ENCODE peak calls at places on chromosomes 7 and 10, in five cellular contexts. R, L, I, G and D are unnamed samples.
A peak's percentile ranks its signal among the peaks of the same experiment; 100 is the strongest.

GRCh38 chr7:134585897-134586296 is 37.0 kb downstream of the AKR1B15 start:
- DNase-seq in I (no peak), L (no peak), G (no peak), R (no peak), D (no peak)

GRCh38 chr7:135774284-135774683 is 25.7 kb upstream of the FAM180A start:
- DNase-seq in L (no peak), R (peak; percentile 87), I (no peak), G (no peak), D (peak; percentile 74)

GRCh38 chr7:44882899-44883298 is 2.4 kb downstream of the PURB start:
- DNase-seq in G (no peak), I (no peak), R (peak; percentile 26), L (no peak), D (no peak)

GRCh38 chr10:33900591-33900990 is 566.1 kb upstream of the NRP1 start:
- DNase-seq in I (no peak), L (no peak), G (no peak), R (peak; percentile 42), D (no peak)

GRCh38 chr7:91912500-91912899 is 28.2 kb upstream of the AKAP9 start:
- DNase-seq in G (no peak), L (no peak), I (no peak), R (peak; percentile 5), D (no peak)

GRCh38 chr7:124201768-124202349 is 169.0 kb upstream of the TMEM229A start:
- DNase-seq in G (no peak), I (no peak), R (peak; percentile 41), L (peak; percentile 67), D (peak; percentile 49)

GRCh38 chr7:4211261-4211660 is 470.8 kb upstream of the FOXK1 start:
- DNase-seq in I (no peak), L (no peak), G (no peak), R (no peak), D (no peak)

GRCh38 chr7:107933386-107934013 is 42.5 kb downstream of the DLD start:
- DNase-seq in R (no peak), L (no peak), G (no peak), I (no peak), D (peak; percentile 45)

GRCh38 chr7:100021297-100021696 is 5.9 kb downstream of the ZKSCAN1 start:
- DNase-seq in R (no peak), L (no peak), G (no peak), I (no peak), D (no peak)

GRCh38 chr7:100085515-100085914 is 3.3 kb upstream of the COPS6 start:
- DNase-seq in I (no peak), G (no peak), L (no peak), R (no peak), D (no peak)

GRCh38 chr7:128863433-128863989 is 855 bp downstream of the ATP6V1F start:
- DNase-seq in L (peak; percentile 51), G (no peak), R (peak; percentile 74), I (no peak), D (peak; percentile 84)

GRCh38 chr10:35271086-35271834 is 65.0 kb upstream of the CCNY start:
- DNase-seq in R (no peak), L (peak; percentile 14), I (no peak), G (no peak), D (peak; percentile 13)

GRCh38 chr7:44784364-44784763 is 12.1 kb upstream of the PPIA start:
- DNase-seq in L (no peak), G (no peak), R (no peak), I (no peak), D (no peak)

GRCh38 chr10:693506-693905 is 4.0 kb upstream of the DIP2C start:
- DNase-seq in L (no peak), R (peak; percentile 49), I (no peak), G (no peak), D (no peak)

GRCh38 chr10:5465976-5466450 is 33.4 kb downstream of the CALML5 start:
- DNase-seq in G (peak; percentile 92), I (no peak), L (no peak), R (no peak), D (no peak)

GRCh38 chr7:149662591-149663095 is 110.7 kb downstream of the ZNF467 start:
- DNase-seq in R (peak; percentile 44), L (peak; percentile 67), I (peak; percentile 82), G (peak; percentile 71), D (peak; percentile 56)

GRCh38 chr7:150476819-150477631 is 26.6 kb downstream of the GIMAP8 start:
- DNase-seq in L (no peak), G (no peak), R (no peak), I (no peak), D (no peak)

GRCh38 chr10:51421853-51422252 is 277.5 kb downstream of the CSTF2T start:
- DNase-seq in I (no peak), G (no peak), L (no peak), R (peak; percentile 10), D (peak; percentile 34)

GRCh38 chr10:29980084-29980483 is 79.3 kb downstream of the JCAD start:
- DNase-seq in G (no peak), I (no peak), L (no peak), R (no peak), D (no peak)

GRCh38 chr7:100093925-100094486 is 5.2 kb downstream of the COPS6 start:
- DNase-seq in R (no peak), G (no peak), L (no peak), I (no peak), D (no peak)

GRCh38 chr10:84822926-84823325 is 494.5 kb downstream of the CCSER2 start:
- DNase-seq in G (no peak), R (no peak), L (no peak), I (no peak), D (no peak)

GRCh38 chr7:90288154-90288553 is 33.0 kb downstream of the FAM237B start:
- DNase-seq in G (no peak), R (no peak), I (no peak), L (no peak), D (no peak)

GRCh38 chr10:90644165-90644564 is 213.7 kb downstream of the HTR7 start:
- DNase-seq in L (no peak), R (no peak), G (peak; percentile 13), I (no peak), D (no peak)

GRCh38 chr7:43522406-43523156 is 60.3 kb upstream of the STK17A start:
- DNase-seq in L (no peak), I (no peak), G (peak; percentile 84), R (peak; percentile 23), D (peak; percentile 37)

GRCh38 chr10:30111340-30111980 is 52.1 kb upstream of the JCAD start:
- DNase-seq in G (no peak), I (no peak), R (peak; percentile 89), L (no peak), D (no peak)

GRCh38 chr10:114857922-114858629 is 36.5 kb downstream of the FHIP2A start:
- DNase-seq in I (no peak), L (no peak), G (no peak), R (no peak), D (no peak)

GRCh38 chr7:157465597-157466348 is 129.0 kb downstream of the DNAJB6 start:
- DNase-seq in R (no peak), G (no peak), L (no peak), I (no peak), D (no peak)

GRCh38 chr10:123674741-123675140 is 8.6 kb downstream of the GPR26 start:
- DNase-seq in G (no peak), L (no peak), I (no peak), R (no peak), D (no peak)

GRCh38 chr10:27391325-27391724 is 112.8 kb upstream of the RAB18 start:
- DNase-seq in R (no peak), L (no peak), G (no peak), I (no peak), D (no peak)

GRCh38 chr7:132422502-132423101 is 153.7 kb downstream of the PLXNA4 start:
- DNase-seq in L (no peak), R (no peak), I (no peak), G (no peak), D (peak; percentile 38)

GRCh38 chr7:132423594-132424200 is 152.6 kb downstream of the PLXNA4 start:
- DNase-seq in G (no peak), L (no peak), R (no peak), I (no peak), D (no peak)

GRCh38 chr7:132424821-132425739 is 151.2 kb downstream of the PLXNA4 start:
- DNase-seq in R (no peak), I (peak; percentile 7), G (no peak), L (no peak), D (no peak)

GRCh38 chr7:132425920-132426319 is 150.3 kb downstream of the PLXNA4 start:
- DNase-seq in L (no peak), I (no peak), G (no peak), R (no peak), D (no peak)

DNA sequence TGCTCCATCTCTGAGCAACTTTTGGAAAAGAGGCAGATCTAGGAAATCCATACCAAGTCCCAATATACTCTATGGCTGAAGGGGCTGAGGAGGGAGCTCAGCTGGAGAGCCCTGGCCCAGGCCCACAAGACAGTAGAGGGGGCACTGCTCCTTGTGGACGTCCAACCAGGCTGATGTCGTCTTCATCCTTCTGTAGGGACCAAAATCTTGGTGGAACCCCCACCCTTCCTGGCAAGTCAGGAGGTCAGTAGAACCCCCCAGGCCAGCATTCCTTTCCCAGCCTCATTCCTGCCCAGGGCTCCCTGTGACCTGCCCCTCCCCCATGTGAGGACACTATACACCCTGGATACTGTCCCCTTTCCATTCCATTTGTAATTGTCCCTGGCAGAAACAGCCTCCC is 152.0 kb downstream of the PLXNA4 start:
- DNase-seq in R (no peak), I (no peak), L (no peak), G (no peak), D (no peak)
- H3K9ac ChIP-seq in R (no peak overlapping the region), I (no peak overlapping the region), L (no peak overlapping the region), G (no peak overlapping the region), D (no peak overlapping the region)

GRCh38 chr10:10361486-10361885 is 656.2 kb upstream of the CELF2 start:
- DNase-seq in I (peak; percentile 47), G (no peak), R (no peak), L (no peak), D (no peak)
- H3K4me3 ChIP-seq in I (no peak overlapping the region), G (no peak overlapping the region), R (no peak overlapping the region), L (no peak overlapping the region), D (no peak overlapping the region)

GRCh38 chr10:132001238-132001977 is 19.7 kb upstream of the BNIP3 start:
- DNase-seq in G (no peak), L (no peak), I (no peak), R (peak; percentile 43), D (peak; percentile 7)

GRCh38 chr10:131997366-131998049 is 15.8 kb upstream of the BNIP3 start:
- DNase-seq in I (no peak), G (peak; percentile 86), L (no peak), R (peak; percentile 90), D (peak; percentile 97)

GRCh38 chr10:131998845-131999681 is 17.3 kb upstream of the BNIP3 start:
- DNase-seq in R (no peak), G (no peak), L (no peak), I (no peak), D (no peak)

GRCh38 chr10:131996508-131997365 is 15.0 kb upstream of the BNIP3 start:
- DNase-seq in G (no peak), I (no peak), L (no peak), R (no peak), D (no peak)

GRCh38 chr10:131998050-131998844 is 16.5 kb upstream of the BNIP3 start:
- DNase-seq in L (no peak), R (no peak), G (no peak), I (no peak), D (no peak)
- H4K91ac ChIP-seq in L (no peak overlapping the region), R (peak overlapping the region; percentile 17), G (peak overlapping the region; percentile 47), I (peak overlapping the region; percentile 87), D (peak overlapping the region; percentile 74)

DNA sequence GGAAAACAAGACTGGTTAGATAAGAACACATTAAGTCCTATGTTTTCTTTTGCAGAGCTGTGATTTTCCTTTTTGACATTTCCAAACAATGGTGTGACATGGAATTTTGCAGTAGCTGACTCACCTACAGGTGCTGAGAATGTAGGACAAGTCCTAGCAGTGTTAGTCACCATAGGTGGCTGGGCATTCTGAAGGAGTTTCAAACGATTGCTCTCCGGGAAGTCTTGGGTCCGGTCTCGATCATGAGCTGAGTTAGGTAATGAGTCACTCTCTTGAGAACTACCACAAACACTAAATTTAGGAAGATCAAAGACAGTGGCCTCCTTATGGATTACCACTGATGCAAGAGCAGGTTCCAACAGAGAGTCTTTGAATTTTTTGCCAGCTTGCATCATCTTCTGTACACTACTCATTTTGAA is 3.6 kb downstream of the FIGNL1 start:
- DNase-seq in R (peak; percentile 76), I (no peak), L (no peak), G (peak; percentile 90), D (peak; percentile 65)
- H3K9ac ChIP-seq in R (no peak overlapping the region), I (no peak overlapping the region), L (no peak overlapping the region), G (no peak overlapping the region), D (no peak overlapping the region)